ENCODE peak calls at places on chromosomes 4 and X, in seven cellular contexts. One of them, this sample, is unnamed.

GRCh38 chr4:89922881-89923280 is 28.2 kb downstream of the MMRN1 start:
- DNase-seq in EH: no peak
- DNase-seq in NCI-H2081 treated with DMSO at 0.1 percent for 48 hours: no peak
- DNase-seq in memory B cell: no peak
- DNase-seq in T-helper 1 cell: no peak
- DNase-seq in smooth muscle cell of the brain vasculature: no peak
- DNase-seq in HT-29: no peak
- DNase-seq in this sample: no peak

GRCh38 chr4:24470681-24471622 is 113.4 kb downstream of the DHX15 start:
- DNase-seq in EH: peak
- DNase-seq in NCI-H2081 treated with DMSO at 0.1 percent for 48 hours: no peak
- DNase-seq in memory B cell: peak
- DNase-seq in T-helper 1 cell: no peak
- DNase-seq in smooth muscle cell of the brain vasculature: no peak
- DNase-seq in HT-29: no peak
- DNase-seq in this sample: no peak

GRCh38 chr4:125317526-125317880 is 2.7 kb downstream of the FAT4 start:
- DNase-seq in EH: peak
- DNase-seq in NCI-H2081 treated with DMSO at 0.1 percent for 48 hours: no peak
- DNase-seq in memory B cell: no peak
- DNase-seq in T-helper 1 cell: no peak
- DNase-seq in smooth muscle cell of the brain vasculature: no peak
- DNase-seq in HT-29: no peak
- DNase-seq in this sample: no peak

GRCh38 chr4:152321408-152321807 is 214.5 kb downstream of the FBXW7 start:
- DNase-seq in EH: peak
- DNase-seq in NCI-H2081 treated with DMSO at 0.1 percent for 48 hours: no peak
- DNase-seq in memory B cell: no peak
- DNase-seq in T-helper 1 cell: no peak
- DNase-seq in smooth muscle cell of the brain vasculature: no peak
- DNase-seq in HT-29: no peak
- DNase-seq in this sample: no peak

GRCh38 chr4:34920032-34920431 is 1324.3 kb downstream of the ARAP2 start:
- DNase-seq in EH: no peak
- DNase-seq in NCI-H2081 treated with DMSO at 0.1 percent for 48 hours: no peak
- DNase-seq in memory B cell: no peak
- DNase-seq in T-helper 1 cell: no peak
- DNase-seq in smooth muscle cell of the brain vasculature: no peak
- DNase-seq in HT-29: no peak
- DNase-seq in this sample: no peak

GRCh38 chr4:153512952-153513500 is 46.9 kb downstream of the TMEM131L start:
- DNase-seq in EH: peak
- DNase-seq in NCI-H2081 treated with DMSO at 0.1 percent for 48 hours: no peak
- DNase-seq in memory B cell: no peak
- DNase-seq in T-helper 1 cell: no peak
- DNase-seq in smooth muscle cell of the brain vasculature: no peak
- DNase-seq in HT-29: no peak
- DNase-seq in this sample: no peak

GRCh38 chr4:80521438-80521837 is 185.9 kb downstream of the CFAP299 start:
- DNase-seq in EH: no peak
- DNase-seq in NCI-H2081 treated with DMSO at 0.1 percent for 48 hours: no peak
- DNase-seq in memory B cell: no peak
- DNase-seq in T-helper 1 cell: no peak
- DNase-seq in smooth muscle cell of the brain vasculature: no peak
- DNase-seq in HT-29: no peak
- DNase-seq in this sample: no peak

GRCh38 chr4:4364061-4364460 is 22.8 kb upstream of the NSG1 start:
- DNase-seq in EH: no peak
- DNase-seq in NCI-H2081 treated with DMSO at 0.1 percent for 48 hours: no peak
- DNase-seq in memory B cell: no peak
- DNase-seq in T-helper 1 cell: no peak
- DNase-seq in smooth muscle cell of the brain vasculature: no peak
- DNase-seq in HT-29: no peak
- DNase-seq in this sample: no peak

GRCh38 chrX:132858018-132858417 is 100.4 kb downstream of the HS6ST2 start:
- DNase-seq in EH: no peak
- DNase-seq in NCI-H2081 treated with DMSO at 0.1 percent for 48 hours: no peak
- DNase-seq in memory B cell: no peak
- DNase-seq in T-helper 1 cell: peak
- DNase-seq in smooth muscle cell of the brain vasculature: no peak
- DNase-seq in HT-29: no peak
- DNase-seq in this sample: no peak

GRCh38 chr4:10582059-10582686 is 102.4 kb downstream of the CLNK start:
- DNase-seq in EH: peak
- DNase-seq in NCI-H2081 treated with DMSO at 0.1 percent for 48 hours: peak
- DNase-seq in memory B cell: peak
- DNase-seq in T-helper 1 cell: peak
- DNase-seq in smooth muscle cell of the brain vasculature: no peak
- DNase-seq in HT-29: peak
- DNase-seq in this sample: no peak

GRCh38 chr4:86461849-86462248 is 102.0 kb upstream of the MAPK10 start:
- DNase-seq in EH: no peak
- DNase-seq in NCI-H2081 treated with DMSO at 0.1 percent for 48 hours: no peak
- DNase-seq in memory B cell: no peak
- DNase-seq in T-helper 1 cell: no peak
- DNase-seq in smooth muscle cell of the brain vasculature: no peak
- DNase-seq in HT-29: no peak
- DNase-seq in this sample: no peak

GRCh38 chr4:39649639-39650265 is 11.1 kb upstream of the SMIM14 start:
- DNase-seq in EH: no peak
- DNase-seq in NCI-H2081 treated with DMSO at 0.1 percent for 48 hours: no peak
- DNase-seq in memory B cell: no peak
- DNase-seq in T-helper 1 cell: no peak
- DNase-seq in smooth muscle cell of the brain vasculature: no peak
- DNase-seq in HT-29: no peak
- DNase-seq in this sample: no peak

This sample was measured in SK-N-MC.